ENCODE peak calls at places on chromosomes 12 and 14, in ten cellular contexts. One of them, this sample, is unnamed.

GRCh38 chr14:83734431-83734830 is 1795.5 kb upstream of the FLRT2 start:
- DNase-seq in ovary: no peak
- DNase-seq in heart left ventricle: no peak
- DNase-seq in uterus: no peak
- DNase-seq in A549: no peak
- DNase-seq in stomach: no peak
- DNase-seq in HepG2: no peak
- DNase-seq in breast epithelium: no peak
- DNase-seq in right lobe of liver: no peak
- DNase-seq in IMR-90: no peak
- DNase-seq in this sample: no peak

GRCh38 chr14:56891226-56891625 is 80.9 kb upstream of the OTX2 start:
- DNase-seq in HepG2: no peak
- DNase-seq in stomach: no peak
- DNase-seq in uterus: no peak
- DNase-seq in right lobe of liver: no peak
- DNase-seq in heart left ventricle: no peak
- DNase-seq in ovary: no peak
- DNase-seq in IMR-90: no peak
- DNase-seq in breast epithelium: no peak
- DNase-seq in A549: no peak
- DNase-seq in this sample: no peak

GRCh38 chr14:80395031-80395430 is 183.7 kb upstream of the DIO2 start:
- DNase-seq in stomach: no peak
- DNase-seq in uterus: no peak
- DNase-seq in heart left ventricle: no peak
- DNase-seq in right lobe of liver: no peak
- DNase-seq in A549: no peak
- DNase-seq in HepG2: no peak
- DNase-seq in ovary: no peak
- DNase-seq in breast epithelium: no peak
- DNase-seq in IMR-90: peak
- DNase-seq in this sample: no peak

GRCh38 chr12:9636807-9637206 is 29.1 kb upstream of the KLRB1 start:
- DNase-seq in IMR-90: no peak
- DNase-seq in uterus: no peak
- DNase-seq in HepG2: peak
- DNase-seq in heart left ventricle: no peak
- DNase-seq in stomach: no peak
- DNase-seq in right lobe of liver: no peak
- DNase-seq in ovary: no peak
- DNase-seq in breast epithelium: no peak
- DNase-seq in A549: no peak
- DNase-seq in this sample: no peak

GRCh38 chr12:121465921-121466799 is 66.2 kb downstream of the RNF34 start:
- DNase-seq in A549: peak
- DNase-seq in right lobe of liver: peak
- DNase-seq in breast epithelium: no peak
- DNase-seq in uterus: no peak
- DNase-seq in IMR-90: no peak
- DNase-seq in ovary: no peak
- DNase-seq in stomach: peak
- DNase-seq in heart left ventricle: peak
- DNase-seq in HepG2: no peak
- DNase-seq in this sample: no peak

GRCh38 chr14:98748966-98749365 is 523.0 kb downstream of the BCL11B start:
- DNase-seq in HepG2: no peak
- DNase-seq in ovary: no peak
- DNase-seq in IMR-90: no peak
- DNase-seq in breast epithelium: no peak
- DNase-seq in A549: no peak
- DNase-seq in stomach: no peak
- DNase-seq in uterus: no peak
- DNase-seq in heart left ventricle: no peak
- DNase-seq in right lobe of liver: no peak
- DNase-seq in this sample: no peak

GRCh38 chr14:103315368-103315911 is 18.6 kb upstream of the EIF5 start:
- DNase-seq in ovary: peak
- DNase-seq in right lobe of liver: peak
- DNase-seq in breast epithelium: peak
- DNase-seq in A549: no peak
- DNase-seq in HepG2: peak
- DNase-seq in IMR-90: peak
- DNase-seq in heart left ventricle: no peak
- DNase-seq in uterus: no peak
- DNase-seq in stomach: no peak
- DNase-seq in this sample: no peak

GRCh38 chr12:10540776-10541205 is 35.1 kb downstream of the EIF2S3B start:
- DNase-seq in ovary: no peak
- DNase-seq in right lobe of liver: no peak
- DNase-seq in HepG2: no peak
- DNase-seq in heart left ventricle: no peak
- DNase-seq in breast epithelium: no peak
- DNase-seq in stomach: no peak
- DNase-seq in IMR-90: no peak
- DNase-seq in uterus: no peak
- DNase-seq in A549: no peak
- DNase-seq in this sample: no peak

GRCh38 chr14:63928744-63929174 is 76.0 kb downstream of the SYNE2 start:
- DNase-seq in uterus: no peak
- DNase-seq in IMR-90: no peak
- DNase-seq in breast epithelium: no peak
- DNase-seq in HepG2: no peak
- DNase-seq in right lobe of liver: no peak
- DNase-seq in A549: no peak
- DNase-seq in stomach: no peak
- DNase-seq in ovary: no peak
- DNase-seq in heart left ventricle: no peak
- DNase-seq in this sample: no peak

GRCh38 chr12:52395761-52396434 is 10.2 kb downstream of the KRT82 start:
- DNase-seq in IMR-90: no peak
- DNase-seq in HepG2: peak
- DNase-seq in uterus: peak
- DNase-seq in ovary: peak
- DNase-seq in right lobe of liver: no peak
- DNase-seq in breast epithelium: no peak
- DNase-seq in heart left ventricle: no peak
- DNase-seq in A549: peak
- DNase-seq in stomach: no peak
- DNase-seq in this sample: peak

GRCh38 chr12:21336656-21337055 is 1.9 kb upstream of the SLCO1A2 start:
- DNase-seq in A549: no peak
- DNase-seq in breast epithelium: no peak
- DNase-seq in heart left ventricle: no peak
- DNase-seq in HepG2: peak
- DNase-seq in uterus: no peak
- DNase-seq in right lobe of liver: peak
- DNase-seq in stomach: no peak
- DNase-seq in IMR-90: no peak
- DNase-seq in ovary: no peak
- DNase-seq in this sample: no peak

GRCh38 chr12:87092421-87092820 is 836.2 kb upstream of the MGAT4C start:
- DNase-seq in A549: no peak
- DNase-seq in IMR-90: no peak
- DNase-seq in HepG2: no peak
- DNase-seq in heart left ventricle: no peak
- DNase-seq in uterus: no peak
- DNase-seq in stomach: no peak
- DNase-seq in breast epithelium: no peak
- DNase-seq in right lobe of liver: no peak
- DNase-seq in ovary: no peak
- DNase-seq in this sample: no peak

GRCh38 chr14:95486875-95487668 is 29.4 kb downstream of the SYNE3 start:
- DNase-seq in breast epithelium: no peak
- DNase-seq in stomach: no peak
- DNase-seq in HepG2: no peak
- DNase-seq in right lobe of liver: peak
- DNase-seq in IMR-90: no peak
- DNase-seq in heart left ventricle: peak
- DNase-seq in A549: no peak
- DNase-seq in uterus: no peak
- DNase-seq in ovary: no peak
- DNase-seq in this sample: no peak

DNA sequence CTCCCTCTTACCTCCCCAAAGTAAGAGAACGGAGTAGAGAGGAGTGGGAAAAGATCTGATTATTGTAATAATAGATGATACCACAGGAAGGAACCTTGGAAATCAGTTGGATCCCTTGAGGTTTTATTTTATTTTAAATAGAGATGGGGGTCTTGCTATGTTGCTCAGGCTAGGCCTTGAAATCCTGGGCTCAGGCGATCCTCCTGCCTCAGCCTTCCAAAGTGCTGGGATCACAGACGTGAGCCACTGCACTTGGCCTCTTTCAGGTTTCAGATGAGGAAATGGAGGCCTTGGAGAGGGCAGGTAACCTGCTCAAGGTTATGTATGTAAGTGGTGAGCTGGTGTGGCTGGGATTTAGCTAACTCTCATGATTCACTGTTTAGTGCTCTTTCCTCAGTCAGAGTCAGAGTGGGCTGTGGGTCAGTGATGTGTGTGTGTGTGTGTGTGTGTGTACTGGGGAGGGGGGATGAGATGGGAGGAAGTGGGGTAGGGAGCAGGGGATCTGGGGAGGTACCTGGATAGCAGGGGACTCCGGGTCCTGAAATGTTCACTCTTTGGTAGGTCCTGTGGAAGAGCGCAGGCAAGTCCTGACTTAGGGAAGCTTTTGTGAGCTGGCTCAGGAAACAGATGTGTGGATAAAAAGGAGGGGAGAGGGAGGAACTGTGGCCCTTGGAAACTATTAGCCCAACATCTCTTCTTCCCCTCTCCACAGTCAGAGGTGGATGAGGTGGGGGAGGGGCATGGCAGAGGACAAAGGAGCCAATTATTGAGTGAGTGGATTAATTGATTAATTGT is 4.7 kb upstream of the CISTR start:
- DNase-seq in uterus: no peak
- DNase-seq in HepG2: no peak
- DNase-seq in A549: no peak
- DNase-seq in IMR-90: no peak
- DNase-seq in heart left ventricle: no peak
- DNase-seq in right lobe of liver: no peak
- DNase-seq in breast epithelium: no peak
- DNase-seq in stomach: no peak
- DNase-seq in ovary: no peak
- DNase-seq in this sample: no peak
- H3K4me3 ChIP-seq in uterus: no peak
- H3K4me3 ChIP-seq in HepG2: no peak
- H3K4me3 ChIP-seq in A549: peak
- H3K4me3 ChIP-seq in IMR-90: no peak
- H3K4me3 ChIP-seq in heart left ventricle: no peak
- H3K4me3 ChIP-seq in right lobe of liver: no peak
- H3K4me3 ChIP-seq in breast epithelium: peak
- H3K4me3 ChIP-seq in stomach: no peak
- H3K4me3 ChIP-seq in ovary: no peak
- H3K4me3 ChIP-seq in this sample: no peak

GRCh38 chr14:100375963-100376735 is 53.0 kb downstream of the SLC25A47 start:
- DNase-seq in heart left ventricle: peak
- DNase-seq in stomach: peak
- DNase-seq in right lobe of liver: peak
- DNase-seq in HepG2: peak
- DNase-seq in breast epithelium: peak
- DNase-seq in A549: peak
- DNase-seq in ovary: peak
- DNase-seq in IMR-90: peak
- DNase-seq in uterus: peak
- DNase-seq in this sample: peak
- TF ChIP-seq POLR2A in heart left ventricle: peak
- TF ChIP-seq POLR2A in stomach: no peak
- TF ChIP-seq POLR2A in right lobe of liver: peak
- TF ChIP-seq POLR2A in HepG2: peak
- TF ChIP-seq POLR2A in breast epithelium: peak
- TF ChIP-seq POLR2A in A549: peak
- TF ChIP-seq POLR2A in ovary: peak
- TF ChIP-seq POLR2A in IMR-90: peak
- TF ChIP-seq POLR2A in uterus: peak
- TF ChIP-seq POLR2A in this sample: peak

DNA sequence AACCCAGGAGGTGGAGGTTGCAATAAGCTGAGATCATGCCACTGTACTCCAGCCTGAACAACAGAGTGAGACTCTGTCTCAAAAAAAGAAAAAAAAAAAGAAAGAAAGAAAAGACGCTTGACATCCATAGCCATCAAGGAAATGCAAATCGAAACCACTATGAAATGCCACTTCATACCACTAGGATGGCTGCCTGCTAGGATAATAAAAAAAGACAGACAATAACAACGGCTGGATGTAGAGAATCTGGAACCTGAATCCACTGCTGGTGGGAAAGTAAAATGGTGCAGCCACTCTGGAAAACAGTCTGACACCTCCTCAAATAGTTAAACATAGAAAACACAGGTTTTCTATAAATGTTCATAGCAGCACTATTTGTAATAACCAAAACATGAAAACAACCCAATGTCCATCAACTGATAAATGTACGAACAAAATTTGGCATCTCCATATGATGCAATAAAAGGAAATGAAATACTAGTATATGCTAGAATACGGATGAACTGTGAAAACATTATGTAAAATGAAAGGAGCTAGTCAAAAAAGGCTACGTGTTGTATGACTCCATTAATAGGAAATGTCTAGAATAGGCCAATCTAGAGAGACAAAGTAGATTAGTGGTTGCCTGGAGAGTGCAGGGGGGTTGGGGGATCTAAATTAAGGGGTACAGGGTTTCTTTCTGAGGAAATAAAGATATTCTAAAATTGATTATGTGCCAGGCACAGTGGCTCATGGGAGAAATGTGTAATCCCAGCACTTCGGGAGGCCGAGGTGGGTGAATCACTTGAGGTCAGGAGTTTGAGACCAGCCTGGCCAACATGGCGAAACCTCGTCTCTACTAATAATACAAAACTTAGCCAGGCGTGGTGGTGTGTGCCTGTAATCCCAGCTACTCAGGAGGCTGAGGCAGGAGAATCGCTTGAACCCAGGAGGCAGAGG is 9.7 kb downstream of the WSB2 start:
- DNase-seq in heart left ventricle: no peak
- DNase-seq in A549: no peak
- DNase-seq in uterus: no peak
- DNase-seq in IMR-90: no peak
- DNase-seq in right lobe of liver: no peak
- DNase-seq in stomach: no peak
- DNase-seq in ovary: no peak
- DNase-seq in breast epithelium: no peak
- DNase-seq in HepG2: no peak
- DNase-seq in this sample: no peak
- TF ChIP-seq CTCF in heart left ventricle: no peak
- TF ChIP-seq CTCF in A549: no peak
- TF ChIP-seq CTCF in uterus: no peak
- TF ChIP-seq CTCF in IMR-90: no peak
- TF ChIP-seq CTCF in right lobe of liver: no peak
- TF ChIP-seq CTCF in stomach: no peak
- TF ChIP-seq CTCF in ovary: no peak
- TF ChIP-seq CTCF in breast epithelium: no peak
- TF ChIP-seq CTCF in HepG2: no peak
- TF ChIP-seq CTCF in this sample: no peak

DNA sequence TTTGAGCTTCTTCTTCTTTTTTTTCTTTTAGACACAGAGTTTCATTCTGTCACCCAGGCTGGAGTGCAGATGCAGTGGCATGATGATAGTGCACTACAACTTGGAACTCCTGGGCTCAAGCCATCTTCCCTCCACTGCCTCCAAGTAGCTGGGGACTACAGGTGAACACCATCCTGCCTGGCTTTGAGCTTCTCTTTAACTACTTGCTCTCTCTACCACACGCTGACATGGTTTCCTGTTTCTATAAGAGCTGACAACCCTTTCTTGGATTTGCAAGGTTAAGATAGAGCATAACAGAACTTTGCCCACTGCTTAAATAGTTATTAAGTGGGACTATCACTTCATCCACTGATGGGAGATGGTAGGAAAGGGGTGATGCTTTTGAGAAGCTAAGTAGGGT is 82.4 kb upstream of the SLC38A2 start:
- DNase-seq in right lobe of liver: no peak
- DNase-seq in A549: no peak
- DNase-seq in IMR-90: no peak
- DNase-seq in breast epithelium: no peak
- DNase-seq in uterus: no peak
- DNase-seq in stomach: no peak
- DNase-seq in heart left ventricle: no peak
- DNase-seq in HepG2: no peak
- DNase-seq in ovary: no peak
- DNase-seq in this sample: no peak
- H3K4me3 ChIP-seq in right lobe of liver: no peak
- H3K4me3 ChIP-seq in A549: no peak
- H3K4me3 ChIP-seq in IMR-90: no peak
- H3K4me3 ChIP-seq in breast epithelium: no peak
- H3K4me3 ChIP-seq in uterus: no peak
- H3K4me3 ChIP-seq in stomach: no peak
- H3K4me3 ChIP-seq in heart left ventricle: no peak
- H3K4me3 ChIP-seq in HepG2: no peak
- H3K4me3 ChIP-seq in ovary: no peak
- H3K4me3 ChIP-seq in this sample: no peak